ENCODE peak calls at places on chromosomes 11 and 22, in five cellular contexts. S is thoracic aorta, N is endothelial cell of umbilical vein, J is heart left ventricle, Z is neural progenitor cell. O is an unnamed sample.

GRCh38 chr11:109112748-109113378 is 309.1 kb upstream of the C11orf87 start:
- DNase-seq in Z (no peak), J (no peak), S (no peak), N (no peak), O (no peak)

GRCh38 chr11:742571-743201 is 4.6 kb upstream of the TALDO1 start:
- DNase-seq in S (no peak), N (no peak), J (no peak), Z (no peak), O (peak; percentile 57)

GRCh38 chr22:29152381-29153138 is 53.1 kb upstream of the EMID1 start:
- DNase-seq in J (no peak), Z (peak; percentile 55), S (peak; percentile 18), N (no peak), O (no peak)

GRCh38 chr11:115759622-115760527 is 255.7 kb upstream of the CADM1 start:
- DNase-seq in S (no peak), J (peak; percentile 47), N (no peak), Z (peak; percentile 73), O (no peak)

GRCh38 chr11:78070606-78071005 is 6.9 kb downstream of the THRSP start:
- DNase-seq in S (no peak), J (no peak), Z (no peak), N (no peak), O (no peak)

GRCh38 chr11:11408436-11409221 is 55.6 kb upstream of the CSNK2A3 start:
- DNase-seq in N (no peak), J (no peak), Z (no peak), S (no peak), O (no peak)

GRCh38 chr22:37263966-37264887 is 18.1 kb upstream of the CYTH4 start:
- DNase-seq in J (no peak), N (no peak), Z (no peak), S (no peak), O (no peak)

GRCh38 chr22:17843189-17843588 is 68.9 kb upstream of the BID start:
- DNase-seq in N (no peak), Z (no peak), S (no peak), J (no peak), O (no peak)

GRCh38 chr11:65549088-65549487 is 9.1 kb downstream of the LTBP3 start:
- DNase-seq in N (no peak), J (no peak), S (no peak), Z (no peak), O (no peak)

GRCh38 chr22:50465066-50465465 is 9.8 kb downstream of the SBF1 start:
- DNase-seq in Z (no peak), S (no peak), J (no peak), N (no peak), O (no peak)

GRCh38 chr11:65452806-65453490 is 30.4 kb downstream of the NEAT1 start:
- DNase-seq in J (no peak), S (no peak), Z (no peak), N (no peak), O (no peak)

GRCh38 chr22:20105456-20106204 is 10.3 kb upstream of the RANBP1 start:
- DNase-seq in N (no peak), Z (no peak), S (no peak), J (no peak), O (no peak)

GRCh38 chr11:47233989-47234668 is 14.5 kb downstream of the ACP2 start:
- DNase-seq in N (peak; percentile 29), Z (peak; percentile 59), J (peak; percentile 54), S (no peak), O (no peak)

GRCh38 chr11:71155846-71156245 is 96.5 kb downstream of the SHANK2 start:
- DNase-seq in S (no peak), Z (no peak), J (no peak), N (no peak), O (no peak)

GRCh38 chr11:84322211-84322610 is 1036.0 kb upstream of the CCDC90B start:
- DNase-seq in J (no peak), Z (no peak), N (no peak), S (no peak), O (no peak)

GRCh38 chr11:109304159-109304558 is 117.8 kb upstream of the C11orf87 start:
- DNase-seq in S (no peak), Z (no peak), N (no peak), J (no peak), O (no peak)

GRCh38 chr11:130874396-130874795 is 41.9 kb downstream of the SNX19 start:
- DNase-seq in Z (no peak), N (no peak), J (no peak), S (no peak), O (no peak)

GRCh38 chr11:15705886-15706285 is 591.2 kb downstream of the INSC start:
- DNase-seq in S (no peak), Z (no peak), J (no peak), N (no peak), O (no peak)

GRCh38 chr11:19951558-19952083 is 208.7 kb downstream of the DBX1 start:
- DNase-seq in N (peak; percentile 81), S (no peak), Z (peak; percentile 77), J (no peak), O (peak; percentile 38)

GRCh38 chr11:66015094-66015881 is 3.5 kb downstream of the CST6 start:
- DNase-seq in N (peak; percentile 70), J (peak; percentile 55), S (peak; percentile 83), Z (no peak), O (no peak)

GRCh38 chr11:92642146-92642919 is 327.1 kb upstream of the MTNR1B start:
- DNase-seq in Z (no peak), N (no peak), S (no peak), J (no peak), O (no peak)

GRCh38 chr11:126163779-126164178 is 47.7 kb downstream of the RPUSD4 start:
- DNase-seq in N (no peak), J (no peak), Z (no peak), S (no peak), O (no peak)

GRCh38 chr22:25131198-25131887 is 68.3 kb upstream of the CRYBB3 start:
- DNase-seq in N (no peak), S (no peak), Z (no peak), J (no peak), O (peak; percentile 75)

GRCh38 chr22:30568137-30568805 is 6.2 kb downstream of the GAL3ST1 start:
- DNase-seq in S (no peak), Z (no peak), N (no peak), J (no peak), O (no peak)

GRCh38 chr11:2703487-2704141 is 3.8 kb upstream of the KCNQ1OT1 start:
- DNase-seq in J (no peak), S (no peak), Z (peak; percentile 69), N (no peak), O (no peak)

GRCh38 chr22:17430298-17430900 is 61.1 kb downstream of the CECR2 start:
- DNase-seq in J (no peak), S (no peak), N (no peak), Z (no peak), O (no peak)

GRCh38 chr11:4183410-4184057 is 88.9 kb downstream of the RRM1 start:
- DNase-seq in N (no peak), Z (no peak), J (no peak), S (no peak), O (no peak)

GRCh38 chr11:4181780-4182721 is 87.5 kb downstream of the RRM1 start:
- DNase-seq in N (peak; percentile 54), Z (peak; percentile 72), S (no peak), J (peak; percentile 68), O (peak; percentile 53)

GRCh38 chr11:4178813-4179662 is 84.4 kb downstream of the RRM1 start:
- DNase-seq in Z (no peak), J (no peak), N (no peak), S (no peak), O (no peak)

GRCh38 chr11:4184163-4184916 is 89.7 kb downstream of the RRM1 start:
- DNase-seq in J (peak; percentile 54), S (no peak), N (no peak), Z (no peak), O (no peak)

GRCh38 chr11:4180441-4181183 is 86.0 kb downstream of the RRM1 start:
- DNase-seq in N (no peak), Z (no peak), J (no peak), S (no peak), O (no peak)
- TF ChIP-seq CTCF in N (no peak), Z (no peak), J (no peak), S (no peak), O (no peak)

GRCh38 chr22:26316732-26317131 is 112.3 kb upstream of the ASPHD2 start:
- DNase-seq in Z (no peak), S (no peak), N (no peak), J (no peak), O (no peak)

GRCh38 chr22:26321469-26321913 is 107.6 kb upstream of the ASPHD2 start:
- DNase-seq in S (no peak), N (no peak), J (peak; percentile 75), Z (no peak), O (no peak)

GRCh38 chr22:26322179-26322905 is 106.7 kb upstream of the ASPHD2 start:
- DNase-seq in S (no peak), N (no peak), J (no peak), Z (no peak), O (no peak)

GRCh38 chr22:26320469-26320868 is 108.6 kb upstream of the ASPHD2 start:
- DNase-seq in J (no peak), Z (no peak), S (no peak), N (no peak), O (no peak)

DNA sequence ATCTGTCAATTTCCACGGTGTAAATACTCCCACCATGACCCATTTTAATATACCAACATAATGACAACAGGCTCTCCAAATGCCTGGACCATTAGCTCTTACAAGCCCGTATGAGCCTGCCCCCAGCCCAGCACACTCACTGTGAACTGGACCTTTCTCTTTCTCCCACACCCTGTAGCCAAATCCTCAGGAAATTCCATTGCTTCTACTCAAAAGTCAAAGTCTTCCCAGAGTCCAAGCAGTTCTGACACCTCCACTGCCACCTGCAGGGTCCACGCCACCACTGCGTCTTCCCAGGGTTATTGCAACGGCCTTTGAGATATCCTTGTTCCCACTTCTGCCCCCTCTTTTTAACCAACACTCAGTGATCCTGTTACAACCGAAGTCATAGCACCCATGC is 110.1 kb upstream of the ASPHD2 start:
- DNase-seq in Z (no peak), N (no peak), S (no peak), J (no peak), O (no peak)
- TF ChIP-seq CTCF in Z (no peak), N (peak; percentile 5), S (no peak), J (no peak), O (no peak)

GRCh38 chr22:44999687-45000086 is 10.1 kb downstream of the PHF21B start:
- DNase-seq in Z (no peak), J (no peak), N (no peak), S (no peak), O (no peak)
- TF ChIP-seq CTCF in Z (no peak), J (no peak), N (no peak), S (no peak), O (no peak)

GRCh38 chr11:58765078-58765477 is 33.3 kb upstream of the GLYAT start:
- DNase-seq in J (no peak), Z (no peak), S (no peak), N (no peak), O (no peak)
- TF ChIP-seq CTCF in J (no peak), Z (no peak), S (no peak), N (no peak), O (no peak)

GRCh38 chr11:44351898-44352498 is 42.1 kb upstream of the ALX4 start:
- DNase-seq in S (no peak), Z (no peak), J (no peak), N (no peak), O (no peak)
- TF ChIP-seq CTCF in S (no peak), Z (peak; percentile 52), J (no peak), N (peak; percentile 5), O (peak; percentile 18)